ENCODE peak calls at places on chromosome 11, in seven cellular contexts. Z, E, G, F, C, V and S are unnamed samples. For H3K4me1, the result is how much of the 10 kb centered on the place peaks cover.

GRCh38 chr11:92383430-92383829 is 158.8 kb downstream of the FAT3 start:
- DNase-seq in C (peak), F (peak), V (no peak), Z (no peak), G (peak), E (no peak), S (peak)

GRCh38 chr11:70486026-70486415 is 87.7 kb downstream of the CTTN start:
- DNase-seq in F (no peak), E (no peak), Z (no peak), G (no peak), C (no peak), V (no peak), S (no peak)

GRCh38 chr11:95147364-95147905 is 57.8 kb downstream of the ENDOD1 start:
- DNase-seq in E (no peak), F (peak), G (peak), C (peak), Z (no peak), V (no peak), S (peak)

GRCh38 chr11:71170619-71171018 is 81.8 kb downstream of the SHANK2 start:
- DNase-seq in E (no peak), F (peak), Z (no peak), V (no peak), G (no peak), C (no peak), S (no peak)

GRCh38 chr11:100687630-100688395 is 725 bp downstream of the ARHGAP42 start:
- DNase-seq in F (peak), Z (peak), E (peak), G (peak), C (peak), V (peak), S (peak)

GRCh38 chr11:117830674-117831351 is 6.3 kb upstream of the FXYD2 start:
- DNase-seq in V (peak), Z (no peak), G (no peak), C (no peak), F (no peak), E (peak), S (no peak)

GRCh38 chr11:75350743-75351540 is 519 bp downstream of the ARRB1 start:
- DNase-seq in Z (no peak), G (peak), F (peak), E (peak), C (no peak), V (peak), S (peak)

GRCh38 chr11:45933131-45933821 is 10.8 kb downstream of the LARGE2 start:
- DNase-seq in F (no peak), C (no peak), G (peak), E (peak), V (no peak), Z (no peak), S (peak)

GRCh38 chr11:67673358-67673757 is 1.1 kb downstream of the ALDH3B2 start:
- DNase-seq in Z (no peak), E (no peak), G (no peak), C (no peak), F (no peak), V (no peak), S (no peak)

GRCh38 chr11:576791-577610 is 731 bp downstream of the PHRF1 start:
- DNase-seq in G (no peak), F (no peak), Z (no peak), V (no peak), E (no peak), C (no peak), S (no peak)

GRCh38 chr11:77101043-77101537 is 1.6 kb upstream of the OMP start:
- DNase-seq in G (peak), F (peak), E (no peak), V (no peak), Z (no peak), C (no peak), S (peak)

GRCh38 chr11:122175316-122175715 is 59.3 kb upstream of the BLID start:
- DNase-seq in Z (no peak), F (no peak), C (no peak), G (no peak), E (no peak), V (no peak), S (no peak)

GRCh38 chr11:111819161-111820058 is 52.0 kb downstream of the ALG9 start:
- DNase-seq in V (no peak), E (no peak), C (no peak), F (no peak), Z (no peak), G (peak), S (peak)

GRCh38 chr11:96579642-96580041 is 189.8 kb downstream of the JRKL start:
- DNase-seq in Z (no peak), C (no peak), G (no peak), E (no peak), F (no peak), V (no peak), S (no peak)

GRCh38 chr11:61138940-61139339 is 22.3 kb downstream of the VPS37C start:
- DNase-seq in G (peak), C (no peak), V (no peak), F (no peak), Z (no peak), E (no peak), S (peak)

GRCh38 chr11:15055620-15056356 is 17.6 kb upstream of the CALCB start:
- DNase-seq in G (no peak), V (no peak), C (no peak), Z (no peak), F (no peak), E (no peak), S (no peak)

GRCh38 chr11:8090756-8091155 is 9.7 kb downstream of the TUB start:
- DNase-seq in E (peak), C (no peak), Z (peak), V (peak), G (no peak), F (peak), S (peak)

GRCh38 chr11:61541568-61541967 is 33.0 kb downstream of the LRRC10B start:
- DNase-seq in F (peak), C (no peak), V (no peak), Z (peak), E (peak), G (peak), S (no peak)

GRCh38 chr11:36231300-36231699 is 57.9 kb downstream of the COMMD9 start:
- DNase-seq in G (peak), C (no peak), V (no peak), F (no peak), E (no peak), Z (no peak), S (peak)

GRCh38 chr11:15975742-15976141 is 380.6 kb downstream of the SOX6 start:
- DNase-seq in Z (no peak), C (no peak), F (no peak), E (no peak), G (no peak), V (no peak), S (no peak)

GRCh38 chr11:37115963-37116362 is 517.9 kb upstream of the RAG2 start:
- DNase-seq in Z (no peak), E (no peak), G (no peak), C (no peak), F (no peak), V (no peak), S (no peak)

GRCh38 chr11:111602865-111603632 is 800 bp downstream of the SIK2 start:
- DNase-seq in F (peak), G (peak), V (no peak), Z (peak), C (peak), E (no peak), S (peak)

GRCh38 chr11:64356498-64357411 is 2.2 kb upstream of the RPS6KA4 start:
- DNase-seq in E (peak), F (peak), Z (peak), C (peak), V (peak), G (no peak), S (peak)

GRCh38 chr11:27934830-27935145 is 173.2 kb downstream of the KIF18A start:
- DNase-seq in C (peak), Z (no peak), F (peak), V (no peak), G (peak), E (no peak), S (peak)

GRCh38 chr11:44622721-44623258 is 57.3 kb downstream of the CD82 start:
- DNase-seq in Z (no peak), G (no peak), V (peak), C (no peak), E (peak), F (no peak), S (no peak)

GRCh38 chr11:8035225-8035846 is 45.7 kb upstream of the TUB start:
- DNase-seq in C (no peak), Z (no peak), E (no peak), V (peak), G (no peak), F (no peak), S (no peak)

GRCh38 chr11:87150936-87151335 is 113.2 kb downstream of the TMEM135 start:
- DNase-seq in E (no peak), C (no peak), F (no peak), Z (no peak), V (no peak), G (peak), S (peak)

GRCh38 chr11:123475478-123475877 is 45.4 kb downstream of the GRAMD1B start:
- DNase-seq in E (no peak), Z (peak), C (peak), F (peak), V (no peak), G (peak), S (peak)

GRCh38 chr11:38598413-38598812 is 2000.4 kb upstream of the RAG2 start:
- DNase-seq in V (no peak), F (peak), E (no peak), G (no peak), Z (peak), C (no peak), S (no peak)

GRCh38 chr11:63877658-63878241 is 38.8 kb downstream of the MARK2 start:
- DNase-seq in F (no peak), G (no peak), Z (no peak), V (no peak), E (no peak), C (no peak), S (no peak)

GRCh38 chr11:95918720-95919119 is 5.2 kb downstream of the MTMR2 start:
- DNase-seq in V (no peak), F (no peak), E (no peak), C (no peak), Z (no peak), G (no peak), S (no peak)

GRCh38 chr11:65891180-65892136 is 985 bp downstream of the CCDC85B start:
- DNase-seq in Z (no peak), E (peak), C (no peak), F (peak), V (peak), G (no peak), S (no peak)

GRCh38 chr11:124285610-124286344 is 28.0 kb downstream of the OR8D1 start:
- DNase-seq in G (peak), Z (no peak), E (no peak), C (peak), F (no peak), V (no peak), S (peak)

GRCh38 chr11:66934971-66935779 is 23.0 kb downstream of the PC start:
- DNase-seq in Z (no peak), F (no peak), E (no peak), C (peak), G (peak), V (no peak), S (peak)

GRCh38 chr11:64353761-64354506 is 5.0 kb upstream of the RPS6KA4 start:
- DNase-seq in V (no peak), E (no peak), G (no peak), Z (no peak), C (no peak), F (no peak), S (no peak)

GRCh38 chr11:30196400-30197206 is 34.2 kb upstream of the FSHB start:
- DNase-seq in G (peak), V (peak), F (peak), Z (peak), E (peak), C (peak), S (peak)

GRCh38 chr11:30197869-30198268 is 32.9 kb upstream of the FSHB start:
- DNase-seq in E (no peak), G (no peak), F (no peak), V (no peak), C (no peak), Z (no peak), S (no peak)

GRCh38 chr11:30186748-30187147 is 44.1 kb upstream of the FSHB start:
- DNase-seq in V (no peak), F (no peak), E (no peak), G (no peak), C (no peak), Z (no peak), S (no peak)

DNA sequence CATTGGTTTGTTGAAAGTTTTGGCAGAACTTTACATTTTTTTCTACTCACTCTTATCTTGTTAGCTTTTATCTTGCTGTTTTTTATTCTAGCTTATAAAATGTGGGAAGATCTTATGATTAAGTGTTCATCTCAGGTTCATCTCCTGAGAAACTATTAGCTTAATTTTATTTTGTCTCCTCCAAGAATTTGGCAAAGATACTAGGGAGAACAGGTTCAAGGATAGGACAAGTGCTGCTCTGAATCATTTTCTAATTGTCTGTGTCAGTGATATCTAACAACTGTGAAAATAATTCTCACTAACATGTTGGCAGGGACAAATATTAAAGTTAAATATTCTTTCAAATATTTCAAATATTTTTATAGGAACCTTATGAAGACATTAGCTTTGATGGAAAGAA is 38.2 kb upstream of the FSHB start:
- DNase-seq in E (no peak), V (no peak), G (no peak), F (no peak), C (no peak), Z (no peak), S (no peak)
- H3K4ac ChIP-seq in E (no peak), V (no peak), G (no peak), F (no peak), C (no peak), Z (no peak), S (no peak)

GRCh38 chr11:68977781-68978625 is 2.8 kb downstream of the MRGPRD start:
- DNase-seq in C (no peak), Z (no peak), V (no peak), E (peak), F (no peak), G (no peak), S (no peak)

GRCh38 chr11:68976095-68976494 is 4.7 kb downstream of the MRGPRD start:
- DNase-seq in E (no peak), F (no peak), G (no peak), V (no peak), C (no peak), Z (no peak), S (no peak)

GRCh38 chr11:68978626-68978930 is 2.2 kb downstream of the MRGPRD start:
- DNase-seq in G (no peak), E (no peak), F (no peak), C (no peak), Z (no peak), V (no peak), S (no peak)

GRCh38 chr11:68974421-68975194 is 6.2 kb downstream of the MRGPRD start:
- DNase-seq in Z (no peak), E (peak), V (peak), G (peak), F (peak), C (peak), S (peak)

DNA sequence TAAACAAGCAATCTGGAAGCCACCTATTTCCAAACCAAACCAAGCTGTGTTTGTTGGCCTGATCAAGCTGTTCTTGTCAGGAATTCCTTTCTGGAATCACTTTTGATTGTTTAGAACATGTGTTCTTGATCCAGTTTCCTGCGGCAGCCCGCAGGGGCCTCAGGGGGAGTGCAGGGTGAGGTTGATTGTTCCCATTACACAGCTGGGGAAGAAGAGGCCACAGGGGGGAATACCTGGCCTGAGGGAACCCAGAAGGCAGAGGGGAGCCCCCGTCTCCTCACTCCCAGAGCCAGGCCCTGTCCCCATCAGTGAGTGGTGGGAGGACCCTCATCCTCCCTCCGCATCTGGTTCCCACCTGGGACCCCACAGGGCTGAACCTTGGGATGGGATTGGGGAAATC is 4.2 kb downstream of the MRGPRD start:
- DNase-seq in Z (no peak), C (no peak), F (no peak), E (no peak), V (no peak), G (peak), S (no peak)
- H3K4me1 ChIP-seq in Z (under half), C (under half), F (under half), E (under half), V (under half), G (under half), S (under half)

GRCh38 chr11:130145975-130146776 is 13.4 kb upstream of the ST14 start:
- DNase-seq in C (peak), F (peak), E (peak), V (peak), G (no peak), Z (no peak), S (no peak)
- H3K4ac ChIP-seq in C (no peak), F (no peak), E (no peak), V (no peak), G (no peak), Z (no peak), S (no peak)

DNA sequence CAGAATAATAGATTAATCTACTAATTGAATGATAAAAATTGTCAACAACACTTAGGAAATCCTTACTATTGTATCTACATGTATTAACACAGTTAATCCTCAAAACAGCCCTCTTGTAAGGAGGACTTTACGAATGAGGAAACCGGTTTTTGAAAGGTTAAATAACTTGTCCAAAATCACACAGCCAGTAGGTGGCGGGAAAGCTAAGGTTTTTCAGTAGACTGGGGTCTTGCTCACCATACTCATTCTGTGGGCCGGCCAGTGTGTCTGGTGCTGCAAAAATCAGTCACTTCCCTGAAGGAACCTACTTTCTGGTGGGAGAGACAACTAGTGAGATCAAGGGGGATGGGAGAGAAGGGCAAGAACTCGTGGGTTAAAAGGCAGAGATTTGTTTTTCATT is 3.8 kb downstream of the DCPS start:
- DNase-seq in V (peak), F (peak), G (peak), Z (no peak), C (no peak), E (peak), S (peak)
- H3K4me1 ChIP-seq in V (under half), F (under half), G (under half), Z (under half), C (under half), E (under half), S (under half)

GRCh38 chr11:83235825-83236224 is 42.3 kb downstream of the ANKRD42 start:
- DNase-seq in Z (no peak), V (no peak), E (no peak), F (no peak), G (peak), C (no peak), S (peak)
- H3K4ac ChIP-seq in Z (no peak), V (no peak), E (no peak), F (no peak), G (no peak), C (no peak), S (no peak)

GRCh38 chr11:57303990-57304579 is 20.7 kb downstream of the TNKS1BP1 start:
- DNase-seq in G (no peak), E (no peak), F (no peak), C (no peak), Z (no peak), V (no peak), S (no peak)
- H3K4me1 ChIP-seq in G (under half), E (under half), F (under half), C (under half), Z (under half), V (under half), S (under half)

GRCh38 chr11:119154178-119154577 is 5.3 kb downstream of the ABCG4 start:
- DNase-seq in V (no peak), F (no peak), Z (no peak), E (no peak), C (no peak), G (no peak), S (no peak)

GRCh38 chr11:119153049-119153818 is 4.4 kb downstream of the ABCG4 start:
- DNase-seq in F (peak), Z (no peak), G (no peak), E (peak), C (no peak), V (no peak), S (no peak)

GRCh38 chr11:119152043-119152442 is 3.2 kb downstream of the ABCG4 start:
- DNase-seq in G (no peak), E (no peak), V (no peak), C (no peak), Z (no peak), F (no peak), S (no peak)

GRCh38 chr11:119149371-119150275 is 771 bp downstream of the ABCG4 start:
- DNase-seq in Z (peak), V (no peak), C (no peak), E (peak), G (no peak), F (peak), S (no peak)

GRCh38 chr11:119152604-119153003 is 3.8 kb downstream of the ABCG4 start:
- DNase-seq in F (no peak), Z (no peak), E (no peak), V (no peak), C (no peak), G (no peak), S (no peak)
- H3K4ac ChIP-seq in F (no peak), Z (no peak), E (no peak), V (no peak), C (no peak), G (no peak), S (no peak)

GRCh38 chr11:17637901-17638300 is 81.5 kb upstream of the MYOD1 start:
- DNase-seq in E (no peak), V (no peak), F (no peak), G (no peak), C (no peak), Z (no peak), S (no peak)

GRCh38 chr11:17639781-17640180 is 79.6 kb upstream of the MYOD1 start:
- DNase-seq in G (no peak), V (no peak), Z (no peak), E (no peak), C (no peak), F (no peak), S (no peak)

GRCh38 chr11:17638311-17638710 is 81.1 kb upstream of the MYOD1 start:
- DNase-seq in Z (no peak), E (no peak), C (no peak), V (no peak), F (no peak), G (no peak), S (no peak)

GRCh38 chr11:17640493-17641164 is 78.7 kb upstream of the MYOD1 start:
- DNase-seq in Z (no peak), C (no peak), E (no peak), V (no peak), G (no peak), F (no peak), S (no peak)

DNA sequence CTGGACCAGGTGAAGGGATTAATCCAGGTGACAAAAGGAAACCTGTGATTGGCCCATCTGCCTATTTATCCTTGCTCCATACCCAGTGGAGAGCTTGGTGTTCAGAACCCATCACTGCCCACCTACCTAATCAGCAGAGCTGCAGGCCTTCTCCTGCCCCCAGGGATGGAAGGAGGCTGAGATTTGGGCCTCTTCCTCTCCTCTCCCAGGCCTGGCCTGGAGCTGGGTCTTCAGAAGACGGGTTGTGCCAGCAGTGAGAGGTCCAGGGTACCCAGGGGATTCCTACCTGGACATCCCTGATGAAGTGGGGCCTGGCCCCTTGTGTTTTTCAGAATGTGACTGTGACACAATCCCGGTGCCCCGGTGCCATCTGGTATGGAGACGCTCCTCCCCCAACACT is 80.3 kb upstream of the MYOD1 start:
- DNase-seq in V (no peak), Z (no peak), F (no peak), C (no peak), G (no peak), E (no peak), S (no peak)
- H3K4me1 ChIP-seq in V (under half), Z (under half), F (under half), C (under half), G (under half), E (under half), S (under half)